ENCODE peak calls at places on chromosomes 13 and 19, in nine cellular contexts. V is A549, D is lung, T is gastrocnemius medialis, A is psoas muscle, N is left lung, X is upper lobe of left lung, O is cardiac muscle cell, W is prostate gland. Z is an unnamed sample.

GRCh38 chr13:43307921-43308433 is 284.6 kb downstream of the DNAJC15 start:
- DNase-seq in T (peak; percentile 42), N (peak; percentile 84), X (peak; percentile 67), D (peak; percentile 77), W (peak; percentile 85), A (peak; percentile 91), V (peak; percentile 37), O (peak; percentile 95), Z (peak; percentile 78)

GRCh38 chr19:6801397-6802086 is 29.0 kb downstream of the VAV1 start:
- DNase-seq in D (peak; percentile 77), V (peak; percentile 87), A (peak; percentile 79), W (peak; percentile 22), X (peak; percentile 84), O (peak; percentile 71), N (peak; percentile 92), T (peak; percentile 28), Z (no peak)

GRCh38 chr19:55253842-55254624 is 4.8 kb downstream of the PPP6R1 start:
- DNase-seq in T (no peak), N (peak; percentile 77), X (no peak), O (no peak), A (peak; percentile 50), D (no peak), W (no peak), V (no peak), Z (no peak)

GRCh38 chr13:113991191-113991669 is 17.4 kb upstream of the C13orf46 start:
- DNase-seq in A (peak; percentile 84), N (no peak), V (no peak), W (no peak), X (no peak), T (peak; percentile 36), O (no peak), D (no peak), Z (no peak)

GRCh38 chr13:27006519-27007161 is 165.0 kb downstream of the USP12 start:
- DNase-seq in D (peak; percentile 44), N (peak; percentile 83), W (no peak), T (no peak), V (no peak), O (peak; percentile 46), A (no peak), X (peak; percentile 71), Z (no peak)

GRCh38 chr13:24651718-24652345 is 28.4 kb upstream of the ATP12A start:
- DNase-seq in N (no peak), A (no peak), T (no peak), X (no peak), W (no peak), O (no peak), V (no peak), D (no peak), Z (no peak)

GRCh38 chr13:98416408-98416807 is 160.5 kb downstream of the STK24 start:
- DNase-seq in N (no peak), X (peak; percentile 91), O (no peak), W (peak; percentile 96), V (no peak), T (no peak), A (no peak), D (peak; percentile 88), Z (peak; percentile 47)

GRCh38 chr13:56378566-56378965 is 762.2 kb upstream of the PRR20A start:
- DNase-seq in D (no peak), N (no peak), T (no peak), X (no peak), W (no peak), O (no peak), A (no peak), V (no peak), Z (peak; percentile 9)

GRCh38 chr13:30135868-30136267 is 171.5 kb downstream of the KATNAL1 start:
- DNase-seq in D (no peak), W (no peak), V (no peak), A (no peak), O (no peak), T (no peak), N (no peak), X (no peak), Z (no peak)
- H3K4me1 ChIP-seq in D (no peaks in the 10 kb centered on the region), W (no peaks in the 10 kb centered on the region), V (peaks cover 4% of the 10 kb centered on the region), A (no peaks in the 10 kb centered on the region), O (no peaks in the 10 kb centered on the region), T (no peaks in the 10 kb centered on the region), N (peaks cover 5% of the 10 kb centered on the region), X (peaks cover 5% of the 10 kb centered on the region), Z (no peaks in the 10 kb centered on the region)

GRCh38 chr19:43502419-43502976 is 2.0 kb downstream of the PHLDB3 start:
- DNase-seq in D (no peak), A (no peak), N (no peak), O (no peak), V (no peak), X (no peak), T (no peak), W (no peak), Z (no peak)

GRCh38 chr19:43504426-43505185 is at the start of gene PHLDB3:
- DNase-seq in T (no peak), W (peak; percentile 70), X (peak; percentile 30), V (no peak), O (peak; percentile 26), N (peak; percentile 82), D (peak; percentile 29), A (peak; percentile 63), Z (no peak)

GRCh38 chr19:43501661-43502418 is 2.7 kb downstream of the PHLDB3 start:
- DNase-seq in W (no peak), V (no peak), O (no peak), D (no peak), A (no peak), X (no peak), T (no peak), N (no peak), Z (no peak)

GRCh38 chr19:43505186-43505456 is 575 bp upstream of the PHLDB3 start:
- DNase-seq in T (no peak), A (no peak), N (no peak), V (no peak), X (no peak), O (no peak), D (no peak), W (no peak), Z (no peak)

DNA sequence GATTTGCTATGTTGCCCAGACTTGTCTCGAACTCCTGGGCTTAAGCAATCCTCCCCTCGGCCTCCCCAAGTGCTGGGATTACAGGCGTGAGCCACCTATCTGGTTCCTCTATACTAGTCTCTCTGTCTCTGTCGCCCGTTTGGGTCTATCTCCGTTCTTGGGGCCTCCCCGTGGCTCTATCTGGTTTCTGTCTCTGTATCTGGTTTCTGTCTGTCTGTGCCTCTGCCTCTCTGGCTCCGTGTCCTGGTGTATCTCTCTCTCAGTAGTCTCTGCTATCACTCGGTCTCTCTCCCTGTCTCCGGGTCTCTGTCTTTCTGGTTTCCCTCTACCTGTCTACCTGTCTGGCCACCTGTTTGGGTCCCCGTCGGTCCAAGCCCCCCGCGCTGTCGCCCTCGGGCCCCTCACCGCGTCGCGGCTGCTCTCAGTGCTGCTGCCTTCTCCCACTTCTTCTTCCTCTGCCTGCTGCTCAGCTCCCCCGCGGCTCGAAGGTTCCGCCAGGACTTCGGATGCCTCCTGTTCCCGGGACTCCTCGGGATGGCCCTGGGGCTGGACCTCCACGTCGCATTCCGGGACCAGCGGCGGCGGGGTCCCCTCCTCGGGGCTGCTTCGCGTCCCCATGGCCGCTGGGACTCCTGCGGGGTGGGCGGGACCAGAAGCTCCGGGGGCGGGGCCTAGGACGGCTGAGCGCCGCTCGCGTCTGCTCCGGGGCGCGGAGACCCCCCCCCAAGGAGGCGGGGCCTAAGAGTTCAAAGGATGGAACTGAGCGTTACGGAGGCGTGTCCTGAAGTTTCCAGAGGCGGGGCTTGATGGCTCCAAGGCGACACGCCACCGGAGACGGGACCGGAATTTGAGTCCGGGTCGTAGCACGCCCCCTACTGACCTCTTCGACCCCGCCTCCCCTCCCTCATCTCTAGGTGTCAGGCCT is 783 bp downstream of the PHLDB3 start:
- DNase-seq in T (peak; percentile 92), O (peak; percentile 89), D (peak; percentile 94), A (peak; percentile 98), X (peak; percentile 96), V (peak; percentile 94), W (peak; percentile 99), N (peak; percentile 97), Z (peak; percentile 76)
- TF ChIP-seq CTCF in T (no peak), O (no peak), D (no peak), A (no peak), X (peak; percentile 9), V (peak; percentile 56), W (peak; percentile 40), N (no peak), Z (peak; percentile 33)

GRCh38 chr19:5249526-5249925 is 91.1 kb downstream of the PTPRS start:
- DNase-seq in A (no peak), V (no peak), N (no peak), W (no peak), O (no peak), T (no peak), D (no peak), X (no peak), Z (no peak)
- H3K27ac ChIP-seq in A (no peak overlapping the region), V (no peak overlapping the region), N (no peak overlapping the region), W (peak overlapping the region; percentile 31), O (no peak overlapping the region), T (no peak overlapping the region), D (no peak overlapping the region), X (no peak overlapping the region), Z (no peak overlapping the region)

GRCh38 chr19:38736036-38736412 is 8.2 kb downstream of the CAPN12 start:
- DNase-seq in V (peak; percentile 81), X (peak; percentile 54), D (peak; percentile 63), A (peak; percentile 74), T (no peak), N (no peak), O (no peak), W (peak; percentile 41), Z (no peak)
- H3K4me1 ChIP-seq in V (peaks cover 57% of the 10 kb centered on the region), X (peaks cover 56% of the 10 kb centered on the region), D (no peaks in the 10 kb centered on the region), A (peaks cover 8% of the 10 kb centered on the region), T (peaks cover 14% of the 10 kb centered on the region), N (peaks cover 47% of the 10 kb centered on the region), O (no peaks in the 10 kb centered on the region), W (no peaks in the 10 kb centered on the region), Z (peaks cover 7% of the 10 kb centered on the region)

GRCh38 chr19:44587863-44588752 is 25.3 kb upstream of the IGSF23 start:
- DNase-seq in A (no peak), N (no peak), T (peak; percentile 25), W (no peak), V (peak; percentile 84), O (peak; percentile 94), D (no peak), X (no peak), Z (peak; percentile 91)
- TF ChIP-seq CTCF in A (peak; percentile 28), N (no peak), T (no peak), W (no peak), V (peak; percentile 83), O (peak; percentile 34), D (no peak), X (no peak), Z (peak; percentile 64)

GRCh38 chr13:106534844-106535551 is 464 bp downstream of the EFNB2 start:
- DNase-seq in A (peak; percentile 72), D (no peak), T (no peak), W (no peak), O (peak; percentile 28), N (peak; percentile 90), V (no peak), X (no peak), Z (no peak)
- H3K27ac ChIP-seq in A (peak overlapping the region; percentile 73), D (peak overlapping the region; percentile 62), T (peak overlapping the region; percentile 79), W (peak overlapping the region; percentile 80), O (no peak overlapping the region), N (peak overlapping the region; percentile 86), V (peak overlapping the region; percentile 68), X (peak overlapping the region; percentile 85), Z (peak overlapping the region; percentile 56)

GRCh38 chr13:110523838-110524237 is 37.7 kb downstream of the RAB20 start:
- DNase-seq in A (no peak), N (no peak), O (no peak), D (no peak), X (no peak), W (no peak), T (no peak), V (no peak), Z (no peak)
- H3K4me1 ChIP-seq in A (peaks cover 4% of the 10 kb centered on the region), N (peaks cover 99% of the 10 kb centered on the region), O (peaks cover 38% of the 10 kb centered on the region), D (peaks cover 19% of the 10 kb centered on the region), X (peaks cover 82% of the 10 kb centered on the region), W (no peaks in the 10 kb centered on the region), T (peaks cover 44% of the 10 kb centered on the region), V (peaks cover 9% of the 10 kb centered on the region), Z (no peaks in the 10 kb centered on the region)